ENCODE peak calls at places on chromosomes 6 and 20, in eight cellular contexts. One of them, this sample, is unnamed.

GRCh38 chr6:146336200-146336599 is 207.4 kb upstream of the RAB32 start:
- DNase-seq in suprapubic skin: no peak
- DNase-seq in coronary artery: no peak
- DNase-seq in cardiac muscle cell: peak; percentile 16
- DNase-seq in IMR-90: no peak
- DNase-seq in right cardiac atrium: no peak
- DNase-seq in adrenal gland: no peak
- DNase-seq in brain microvascular endothelial cell: no peak
- DNase-seq in this sample: no peak

GRCh38 chr6:14272111-14273085 is 154.8 kb downstream of the CD83 start:
- DNase-seq in IMR-90: peak; percentile 42
- DNase-seq in coronary artery: no peak
- DNase-seq in right cardiac atrium: no peak
- DNase-seq in brain microvascular endothelial cell: peak; percentile 66
- DNase-seq in suprapubic skin: no peak
- DNase-seq in cardiac muscle cell: no peak
- DNase-seq in adrenal gland: no peak
- DNase-seq in this sample: peak; percentile 90

GRCh38 chr6:46490425-46491200 is 636 bp downstream of the RCAN2 start:
- DNase-seq in right cardiac atrium: peak; percentile 78
- DNase-seq in IMR-90: no peak
- DNase-seq in brain microvascular endothelial cell: no peak
- DNase-seq in adrenal gland: peak; percentile 41
- DNase-seq in suprapubic skin: peak; percentile 62
- DNase-seq in cardiac muscle cell: peak; percentile 7
- DNase-seq in coronary artery: no peak
- DNase-seq in this sample: no peak

GRCh38 chr20:22623211-22623610 is 38.8 kb upstream of the FOXA2 start:
- DNase-seq in IMR-90: peak; percentile 0
- DNase-seq in coronary artery: no peak
- DNase-seq in cardiac muscle cell: peak; percentile 7
- DNase-seq in right cardiac atrium: no peak
- DNase-seq in adrenal gland: no peak
- DNase-seq in brain microvascular endothelial cell: no peak
- DNase-seq in suprapubic skin: no peak
- DNase-seq in this sample: no peak

GRCh38 chr6:145238787-145239186 is 496.5 kb downstream of the EPM2A start:
- DNase-seq in suprapubic skin: no peak
- DNase-seq in right cardiac atrium: no peak
- DNase-seq in brain microvascular endothelial cell: no peak
- DNase-seq in IMR-90: no peak
- DNase-seq in cardiac muscle cell: no peak
- DNase-seq in adrenal gland: no peak
- DNase-seq in coronary artery: no peak
- DNase-seq in this sample: no peak

GRCh38 chr6:158501638-158502592 is 58.0 kb upstream of the TMEM181 start:
- DNase-seq in adrenal gland: no peak
- DNase-seq in right cardiac atrium: no peak
- DNase-seq in brain microvascular endothelial cell: no peak
- DNase-seq in coronary artery: no peak
- DNase-seq in cardiac muscle cell: no peak
- DNase-seq in IMR-90: no peak
- DNase-seq in suprapubic skin: no peak
- DNase-seq in this sample: no peak

GRCh38 chr6:24494726-24495515 is at the start of gene ALDH5A1:
- DNase-seq in suprapubic skin: peak; percentile 73
- DNase-seq in adrenal gland: peak; percentile 63
- DNase-seq in brain microvascular endothelial cell: peak; percentile 16
- DNase-seq in cardiac muscle cell: peak; percentile 74
- DNase-seq in coronary artery: peak; percentile 78
- DNase-seq in IMR-90: peak; percentile 38
- DNase-seq in right cardiac atrium: peak; percentile 87
- DNase-seq in this sample: no peak

GRCh38 chr20:58877374-58878360 is 25.2 kb downstream of the GNAS start:
- DNase-seq in coronary artery: no peak
- DNase-seq in suprapubic skin: no peak
- DNase-seq in cardiac muscle cell: no peak
- DNase-seq in IMR-90: no peak
- DNase-seq in brain microvascular endothelial cell: no peak
- DNase-seq in right cardiac atrium: no peak
- DNase-seq in adrenal gland: peak; percentile 26
- DNase-seq in this sample: no peak

GRCh38 chr20:3632311-3633004 is 30.7 kb downstream of the GFRA4 start:
- DNase-seq in right cardiac atrium: no peak
- DNase-seq in suprapubic skin: no peak
- DNase-seq in brain microvascular endothelial cell: no peak
- DNase-seq in IMR-90: no peak
- DNase-seq in cardiac muscle cell: no peak
- DNase-seq in adrenal gland: no peak
- DNase-seq in coronary artery: no peak
- DNase-seq in this sample: no peak

GRCh38 chr20:51385941-51386530 is 156.5 kb downstream of the NFATC2 start:
- DNase-seq in IMR-90: peak; percentile 41
- DNase-seq in coronary artery: no peak
- DNase-seq in brain microvascular endothelial cell: peak; percentile 38
- DNase-seq in adrenal gland: peak; percentile 33
- DNase-seq in right cardiac atrium: no peak
- DNase-seq in suprapubic skin: peak; percentile 44
- DNase-seq in cardiac muscle cell: peak; percentile 62
- DNase-seq in this sample: no peak

GRCh38 chr6:139030539-139030938 is 2.0 kb downstream of the ABRACL start:
- DNase-seq in adrenal gland: no peak
- DNase-seq in IMR-90: no peak
- DNase-seq in right cardiac atrium: no peak
- DNase-seq in suprapubic skin: no peak
- DNase-seq in coronary artery: no peak
- DNase-seq in cardiac muscle cell: no peak
- DNase-seq in brain microvascular endothelial cell: no peak
- DNase-seq in this sample: no peak

GRCh38 chr20:2178328-2179232 is 77.0 kb downstream of the STK35 start:
- DNase-seq in IMR-90: peak; percentile 6
- DNase-seq in right cardiac atrium: no peak
- DNase-seq in cardiac muscle cell: peak; percentile 67
- DNase-seq in suprapubic skin: no peak
- DNase-seq in adrenal gland: no peak
- DNase-seq in brain microvascular endothelial cell: no peak
- DNase-seq in coronary artery: no peak
- DNase-seq in this sample: no peak

GRCh38 chr20:3082955-3083952 is 1.3 kb downstream of the AVP start:
- DNase-seq in IMR-90: no peak
- DNase-seq in right cardiac atrium: peak; percentile 41
- DNase-seq in adrenal gland: no peak
- DNase-seq in coronary artery: no peak
- DNase-seq in suprapubic skin: no peak
- DNase-seq in cardiac muscle cell: no peak
- DNase-seq in brain microvascular endothelial cell: no peak
- DNase-seq in this sample: no peak

GRCh38 chr6:108952776-108953486 is 104.7 kb downstream of the ARMC2 start:
- DNase-seq in coronary artery: no peak
- DNase-seq in brain microvascular endothelial cell: no peak
- DNase-seq in right cardiac atrium: peak; percentile 77
- DNase-seq in suprapubic skin: no peak
- DNase-seq in adrenal gland: no peak
- DNase-seq in IMR-90: no peak
- DNase-seq in cardiac muscle cell: no peak
- DNase-seq in this sample: no peak
- H3K27ac ChIP-seq in coronary artery: no peak overlapping the region
- H3K27ac ChIP-seq in brain microvascular endothelial cell: no peak overlapping the region
- H3K27ac ChIP-seq in right cardiac atrium: no peak overlapping the region
- H3K27ac ChIP-seq in suprapubic skin: no peak overlapping the region
- H3K27ac ChIP-seq in adrenal gland: no peak overlapping the region
- H3K27ac ChIP-seq in IMR-90: no peak overlapping the region
- H3K27ac ChIP-seq in cardiac muscle cell: no peak overlapping the region
- H3K27ac ChIP-seq in this sample: no peak overlapping the region

GRCh38 chr20:17655865-17656489 is 26.1 kb downstream of the RRBP1 start:
- DNase-seq in IMR-90: peak; percentile 67
- DNase-seq in suprapubic skin: peak; percentile 34
- DNase-seq in coronary artery: no peak
- DNase-seq in cardiac muscle cell: no peak
- DNase-seq in right cardiac atrium: peak; percentile 20
- DNase-seq in brain microvascular endothelial cell: peak; percentile 25
- DNase-seq in adrenal gland: no peak
- DNase-seq in this sample: no peak

GRCh38 chr20:17652411-17652810 is 29.6 kb downstream of the RRBP1 start:
- DNase-seq in coronary artery: no peak
- DNase-seq in IMR-90: no peak
- DNase-seq in right cardiac atrium: peak; percentile 43
- DNase-seq in cardiac muscle cell: no peak
- DNase-seq in brain microvascular endothelial cell: no peak
- DNase-seq in adrenal gland: no peak
- DNase-seq in suprapubic skin: peak; percentile 60
- DNase-seq in this sample: no peak

GRCh38 chr20:17653835-17654648 is 28.0 kb downstream of the RRBP1 start:
- DNase-seq in brain microvascular endothelial cell: no peak
- DNase-seq in coronary artery: no peak
- DNase-seq in adrenal gland: no peak
- DNase-seq in cardiac muscle cell: no peak
- DNase-seq in right cardiac atrium: peak; percentile 7
- DNase-seq in IMR-90: no peak
- DNase-seq in suprapubic skin: peak; percentile 53
- DNase-seq in this sample: no peak

GRCh38 chr20:17655286-17655651 is 26.8 kb downstream of the RRBP1 start:
- DNase-seq in right cardiac atrium: peak; percentile 2
- DNase-seq in suprapubic skin: no peak
- DNase-seq in adrenal gland: no peak
- DNase-seq in coronary artery: no peak
- DNase-seq in brain microvascular endothelial cell: peak; percentile 35
- DNase-seq in cardiac muscle cell: peak; percentile 61
- DNase-seq in IMR-90: no peak
- DNase-seq in this sample: no peak

GRCh38 chr20:17654649-17655285 is 27.3 kb downstream of the RRBP1 start:
- DNase-seq in suprapubic skin: peak; percentile 72
- DNase-seq in IMR-90: peak; percentile 52
- DNase-seq in adrenal gland: peak; percentile 44
- DNase-seq in cardiac muscle cell: peak; percentile 70
- DNase-seq in coronary artery: no peak
- DNase-seq in right cardiac atrium: peak; percentile 86
- DNase-seq in brain microvascular endothelial cell: peak; percentile 45
- DNase-seq in this sample: no peak
- H3K27ac ChIP-seq in suprapubic skin: no peak overlapping the region
- H3K27ac ChIP-seq in IMR-90: peak overlapping the region; percentile 25
- H3K27ac ChIP-seq in adrenal gland: no peak overlapping the region
- H3K27ac ChIP-seq in cardiac muscle cell: no peak overlapping the region
- H3K27ac ChIP-seq in coronary artery: no peak overlapping the region
- H3K27ac ChIP-seq in right cardiac atrium: no peak overlapping the region
- H3K27ac ChIP-seq in brain microvascular endothelial cell: peak overlapping the region; percentile 34
- H3K27ac ChIP-seq in this sample: no peak overlapping the region

DNA sequence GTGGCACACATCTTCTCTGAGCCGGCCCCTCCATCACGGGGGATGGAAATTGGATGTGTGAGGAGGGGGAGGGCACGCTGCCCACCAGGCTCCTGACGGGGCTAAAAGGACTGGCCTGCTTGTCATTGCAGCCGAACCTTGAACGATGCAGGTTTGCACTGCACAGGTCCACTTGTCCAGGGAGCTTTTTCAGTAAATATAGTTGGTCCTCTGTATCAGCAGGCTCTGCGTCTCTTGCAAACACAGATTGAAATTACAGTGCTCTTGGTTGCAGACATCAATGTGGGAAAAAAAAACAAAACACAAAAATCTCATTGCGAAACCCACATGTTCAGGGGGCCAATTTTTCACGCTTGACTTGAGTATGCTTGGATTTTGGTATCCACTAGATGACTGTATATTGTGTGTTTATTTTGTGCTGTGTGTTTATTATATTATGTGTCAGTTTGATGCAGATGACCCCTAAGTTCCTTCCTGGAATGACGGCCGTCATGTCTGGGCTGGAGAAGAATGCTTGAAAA is 29.2 kb downstream of the ERMARD start:
- DNase-seq in brain microvascular endothelial cell: no peak
- DNase-seq in IMR-90: peak; percentile 90
- DNase-seq in adrenal gland: no peak
- DNase-seq in suprapubic skin: no peak
- DNase-seq in right cardiac atrium: no peak
- DNase-seq in coronary artery: peak; percentile 33
- DNase-seq in cardiac muscle cell: no peak
- DNase-seq in this sample: no peak
- H3K27ac ChIP-seq in brain microvascular endothelial cell: no peak overlapping the region
- H3K27ac ChIP-seq in IMR-90: peak overlapping the region; percentile 74
- H3K27ac ChIP-seq in adrenal gland: no peak overlapping the region
- H3K27ac ChIP-seq in suprapubic skin: no peak overlapping the region
- H3K27ac ChIP-seq in right cardiac atrium: no peak overlapping the region
- H3K27ac ChIP-seq in coronary artery: no peak overlapping the region
- H3K27ac ChIP-seq in cardiac muscle cell: no peak overlapping the region
- H3K27ac ChIP-seq in this sample: no peak overlapping the region

GRCh38 chr6:33840064-33840926 is 36.5 kb upstream of the MLN start:
- DNase-seq in coronary artery: no peak
- DNase-seq in adrenal gland: peak; percentile 72
- DNase-seq in suprapubic skin: no peak
- DNase-seq in IMR-90: peak; percentile 98
- DNase-seq in brain microvascular endothelial cell: peak; percentile 95
- DNase-seq in right cardiac atrium: peak; percentile 51
- DNase-seq in cardiac muscle cell: peak; percentile 95
- DNase-seq in this sample: peak; percentile 93

GRCh38 chr6:33839399-33840063 is 35.7 kb upstream of the MLN start:
- DNase-seq in IMR-90: no peak
- DNase-seq in right cardiac atrium: peak; percentile 6
- DNase-seq in suprapubic skin: no peak
- DNase-seq in coronary artery: no peak
- DNase-seq in cardiac muscle cell: no peak
- DNase-seq in adrenal gland: no peak
- DNase-seq in brain microvascular endothelial cell: no peak
- DNase-seq in this sample: no peak

GRCh38 chr6:33837070-33837469 is 33.3 kb upstream of the MLN start:
- DNase-seq in coronary artery: no peak
- DNase-seq in cardiac muscle cell: no peak
- DNase-seq in right cardiac atrium: no peak
- DNase-seq in IMR-90: no peak
- DNase-seq in brain microvascular endothelial cell: no peak
- DNase-seq in suprapubic skin: no peak
- DNase-seq in adrenal gland: no peak
- DNase-seq in this sample: no peak

GRCh38 chr6:33838979-33839378 is 35.2 kb upstream of the MLN start:
- DNase-seq in coronary artery: no peak
- DNase-seq in suprapubic skin: no peak
- DNase-seq in right cardiac atrium: no peak
- DNase-seq in brain microvascular endothelial cell: no peak
- DNase-seq in adrenal gland: no peak
- DNase-seq in IMR-90: no peak
- DNase-seq in cardiac muscle cell: no peak
- DNase-seq in this sample: no peak

DNA sequence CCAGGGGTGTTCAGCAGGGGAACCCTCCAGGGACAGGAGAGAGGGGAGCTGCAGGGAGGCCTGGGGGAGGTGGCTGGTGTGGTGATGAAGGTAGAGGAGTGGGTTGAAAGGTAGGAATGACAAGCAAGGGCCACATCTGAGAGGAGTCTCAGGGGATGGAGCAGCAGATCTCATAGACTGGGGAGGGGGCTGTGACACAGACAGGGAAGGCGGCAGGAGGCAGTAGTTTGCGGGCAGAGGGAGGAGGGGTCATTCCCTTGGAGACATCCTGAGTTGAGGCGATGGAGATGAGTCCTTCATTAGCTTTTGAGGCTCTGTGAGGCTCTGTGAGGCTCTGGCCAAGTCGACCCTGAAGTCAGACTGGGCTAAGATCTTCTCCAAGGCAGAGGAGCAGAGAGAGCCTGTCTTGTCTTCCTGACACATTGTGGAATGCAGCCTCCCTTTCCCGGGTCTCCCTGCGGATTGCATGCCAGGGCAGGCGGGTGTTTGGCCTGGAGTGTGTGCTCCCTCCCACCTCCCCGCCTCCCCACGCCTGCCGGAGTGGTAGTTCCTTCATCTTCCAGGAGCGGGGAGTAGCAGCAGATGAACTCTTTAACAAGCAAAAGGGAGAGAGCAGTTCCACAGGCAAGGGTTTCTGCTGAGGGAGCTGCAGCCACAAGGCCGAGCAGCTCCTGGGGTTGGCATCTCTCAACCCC is 34.3 kb upstream of the MLN start:
- DNase-seq in right cardiac atrium: peak; percentile 38
- DNase-seq in suprapubic skin: no peak
- DNase-seq in cardiac muscle cell: peak; percentile 72
- DNase-seq in coronary artery: no peak
- DNase-seq in adrenal gland: no peak
- DNase-seq in brain microvascular endothelial cell: no peak
- DNase-seq in IMR-90: peak; percentile 56
- DNase-seq in this sample: no peak
- H3K27ac ChIP-seq in right cardiac atrium: no peak overlapping the region
- H3K27ac ChIP-seq in suprapubic skin: no peak overlapping the region
- H3K27ac ChIP-seq in cardiac muscle cell: no peak overlapping the region
- H3K27ac ChIP-seq in coronary artery: no peak overlapping the region
- H3K27ac ChIP-seq in adrenal gland: no peak overlapping the region
- H3K27ac ChIP-seq in brain microvascular endothelial cell: no peak overlapping the region
- H3K27ac ChIP-seq in IMR-90: peak overlapping the region; percentile 94
- H3K27ac ChIP-seq in this sample: peak overlapping the region; percentile 94

This sample was measured in epithelial cell of prostate.